ENCODE peak calls at places on chromosome X, in six cellular contexts. X is body of pancreas; B is RWPE1; Y is psoas muscle; N is CD8-positive, alpha-beta T cell; P is lower leg skin. H is an unnamed sample.

GRCh38 chrX:100407147-100407783 is 2.8 kb downstream of the PCDH19 start:
- DNase-seq in X (no peak), B (no peak), Y (no peak), N (no peak), P (no peak), H (no peak)

GRCh38 chrX:48815266-48815665 is 11.0 kb upstream of the ERAS start:
- DNase-seq in X (no peak), B (no peak), Y (no peak), N (no peak), P (no peak), H (no peak)

GRCh38 chrX:37986893-37987292 is 19.5 kb upstream of the SYTL5 start:
- DNase-seq in X (no peak), B (no peak), Y (no peak), N (no peak), P (no peak), H (peak)

GRCh38 chrX:131816551-131817136 is 206.5 kb upstream of the STK26 start:
- DNase-seq in X (peak), B (peak), Y (peak), N (peak), P (peak), H (peak)

GRCh38 chrX:153059191-153060094 is 3.2 kb downstream of the PNMA3 start:
- DNase-seq in X (no peak), B (no peak), Y (no peak), N (no peak), P (no peak), H (no peak)

GRCh38 chrX:153576961-153577360 is 22.0 kb downstream of the CCNQ start:
- DNase-seq in X (no peak), B (no peak), Y (no peak), N (no peak), P (no peak), H (no peak)

GRCh38 chrX:19904778-19905367 is 17.5 kb upstream of the SH3KBP1 start:
- DNase-seq in X (peak), B (peak), Y (no peak), N (peak), P (no peak), H (peak)

GRCh38 chrX:127762663-127763062 is 289.5 kb downstream of the ACTRT1 start:
- DNase-seq in X (no peak), B (no peak), Y (no peak), N (no peak), P (no peak), H (no peak)

GRCh38 chrX:130444641-130445336 is 43.0 kb downstream of the RBMX2 start:
- DNase-seq in X (no peak), B (no peak), Y (no peak), N (no peak), P (no peak), H (no peak)

GRCh38 chrX:68018248-68019203 is 414.8 kb downstream of the OPHN1 start:
- DNase-seq in X (peak), B (no peak), Y (no peak), N (no peak), P (no peak), H (peak)

GRCh38 chrX:87518504-87518903 is 902 bp downstream of the KLHL4 start:
- DNase-seq in X (no peak), B (no peak), Y (no peak), N (no peak), P (no peak), H (peak)

GRCh38 chrX:13808865-13809264 is 8.0 kb downstream of the GPM6B start:
- DNase-seq in X (no peak), B (no peak), Y (no peak), N (no peak), P (no peak), H (no peak)

GRCh38 chrX:80388206-80388605 is 32.0 kb upstream of the TENT5D start:
- DNase-seq in X (no peak), B (no peak), Y (no peak), N (no peak), P (no peak), H (peak)

GRCh38 chrX:24494544-24495113 is 29.5 kb downstream of the PDK3 start:
- DNase-seq in X (peak), B (peak), Y (no peak), N (no peak), P (peak), H (peak)

GRCh38 chrX:107673933-107674479 is 45.7 kb downstream of the PRPS1 start:
- DNase-seq in X (peak), B (no peak), Y (peak), N (peak), P (peak), H (peak)

GRCh38 chrX:8067754-8068469 is 103.2 kb downstream of the VCX2 start:
- DNase-seq in X (no peak), B (peak), Y (no peak), N (no peak), P (no peak), H (peak)

GRCh38 chrX:69031971-69032391 is 133.3 kb downstream of the PJA1 start:
- DNase-seq in X (no peak), B (peak), Y (no peak), N (no peak), P (no peak), H (no peak)

GRCh38 chrX:17527932-17528331 is 152.9 kb downstream of the NHS start:
- DNase-seq in X (no peak), B (no peak), Y (no peak), N (no peak), P (no peak), H (no peak)

GRCh38 chrX:30819080-30819479 is 70.0 kb downstream of the TAB3 start:
- DNase-seq in X (no peak), B (no peak), Y (no peak), N (no peak), P (no peak), H (no peak)

GRCh38 chrX:154486052-154486395 is 391 bp downstream of the UBL4A start:
- DNase-seq in X (peak), B (no peak), Y (peak), N (peak), P (no peak), H (peak)

GRCh38 chrX:43559643-43560042 is 96.5 kb upstream of the MAOA start:
- DNase-seq in X (peak), B (peak), Y (no peak), N (peak), P (peak), H (peak)

GRCh38 chrX:24763989-24764388 is 70.3 kb downstream of the POLA1 start:
- DNase-seq in X (no peak), B (no peak), Y (no peak), N (no peak), P (no peak), H (no peak)

GRCh38 chrX:119155416-119156035 is 27.9 kb upstream of the KIAA1210 start:
- DNase-seq in X (no peak), B (peak), Y (no peak), N (no peak), P (no peak), H (peak)

GRCh38 chrX:19334945-19335626 is 8.6 kb upstream of the PDHA1 start:
- DNase-seq in X (no peak), B (no peak), Y (no peak), N (no peak), P (no peak), H (peak)

GRCh38 chrX:106510713-106511411 is 100.9 kb upstream of the RADX start:
- DNase-seq in X (no peak), B (no peak), Y (no peak), N (no peak), P (no peak), H (no peak)

GRCh38 chrX:70476166-70476933 is 31.7 kb downstream of the DLG3 start:
- DNase-seq in X (no peak), B (no peak), Y (no peak), N (no peak), P (no peak), H (no peak)

GRCh38 chrX:153722704-153723350 is 1.4 kb downstream of the BCAP31 start:
- DNase-seq in X (peak), B (no peak), Y (no peak), N (no peak), P (no peak), H (peak)

GRCh38 chrX:106972896-106973295 is 27.1 kb downstream of the MORC4 start:
- DNase-seq in X (no peak), B (no peak), Y (no peak), N (no peak), P (no peak), H (no peak)

GRCh38 chrX:25219480-25219879 is 203.7 kb upstream of the ARX start:
- DNase-seq in X (no peak), B (no peak), Y (no peak), N (no peak), P (no peak), H (no peak)

GRCh38 chrX:65073233-65073632 is 97.0 kb upstream of the ZC4H2 start:
- DNase-seq in X (no peak), B (no peak), Y (no peak), N (no peak), P (no peak), H (no peak)

GRCh38 chrX:53704294-53704693 is 17.8 kb upstream of the HUWE1 start:
- DNase-seq in X (no peak), B (no peak), Y (no peak), N (no peak), P (no peak), H (no peak)

GRCh38 chrX:119984652-119985051 is 41.1 kb upstream of the NKAP start:
- DNase-seq in X (peak), B (no peak), Y (no peak), N (no peak), P (no peak), H (no peak)

GRCh38 chrX:11766487-11766886 is 8.4 kb downstream of the MSL3 start:
- DNase-seq in X (no peak), B (no peak), Y (no peak), N (peak), P (no peak), H (no peak)

GRCh38 chrX:111411591-111412371 is at the start of gene DCX:
- DNase-seq in X (no peak), B (no peak), Y (no peak), N (no peak), P (no peak), H (no peak)

GRCh38 chrX:67523932-67524331 is 19.9 kb upstream of the AR start:
- DNase-seq in X (no peak), B (no peak), Y (no peak), N (no peak), P (no peak), H (peak)

GRCh38 chrX:39716401-39716800 is 381.4 kb downstream of the BCOR start:
- DNase-seq in X (no peak), B (no peak), Y (no peak), N (no peak), P (no peak), H (no peak)

GRCh38 chrX:152861826-152862225 is 31.0 kb downstream of the NSDHL start:
- DNase-seq in X (no peak), B (no peak), Y (no peak), N (no peak), P (no peak), H (no peak)

GRCh38 chrX:115147220-115147619 is 42.0 kb upstream of the RBMXL3 start:
- DNase-seq in X (no peak), B (peak), Y (no peak), N (no peak), P (no peak), H (peak)
- TF ChIP-seq CTCF in X (peak), B (peak), Y (peak), N (no peak), P (no peak), H (peak)

DNA sequence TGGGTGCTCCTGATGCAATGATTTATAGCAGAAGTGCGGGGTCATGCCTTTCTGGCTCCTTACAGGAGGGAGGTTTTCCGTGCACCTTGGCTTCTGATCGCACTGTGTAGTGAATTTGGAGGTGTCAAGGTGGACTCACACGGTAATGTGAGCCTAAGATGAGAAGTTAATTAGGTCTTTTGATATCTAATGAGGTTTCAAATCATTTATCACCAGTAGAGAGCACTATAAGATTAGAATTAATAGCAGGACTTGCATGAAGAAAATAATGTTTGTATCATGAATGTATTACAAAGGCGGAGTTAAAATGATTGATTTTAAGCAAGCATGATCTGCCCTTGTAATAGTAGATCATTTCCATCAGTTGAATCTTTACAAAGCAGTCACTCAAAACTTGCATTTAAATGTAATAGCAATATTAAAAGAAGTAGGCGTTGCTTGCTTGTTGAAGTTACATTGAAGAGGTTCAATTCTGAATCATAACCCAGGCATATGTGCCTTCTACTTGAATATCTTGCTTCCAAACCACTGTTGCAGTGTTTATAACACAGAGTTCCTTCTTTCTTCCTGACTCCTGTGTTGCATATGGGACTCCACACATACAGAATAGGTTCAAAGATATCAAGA is 152.1 kb downstream of the FMR1NB start:
- DNase-seq in X (no peak), B (no peak), Y (no peak), N (no peak), P (no peak), H (peak)
- TF ChIP-seq CTCF in X (no peak), B (no peak), Y (no peak), N (peak), P (no peak), H (no peak)

GRCh38 chrX:74492720-74493201 is 71.5 kb downstream of the SLC16A2 start:
- DNase-seq in X (no peak), B (no peak), Y (no peak), N (peak), P (no peak), H (peak)
- TF ChIP-seq CTCF in X (no peak), B (no peak), Y (peak), N (no peak), P (no peak), H (no peak)

DNA sequence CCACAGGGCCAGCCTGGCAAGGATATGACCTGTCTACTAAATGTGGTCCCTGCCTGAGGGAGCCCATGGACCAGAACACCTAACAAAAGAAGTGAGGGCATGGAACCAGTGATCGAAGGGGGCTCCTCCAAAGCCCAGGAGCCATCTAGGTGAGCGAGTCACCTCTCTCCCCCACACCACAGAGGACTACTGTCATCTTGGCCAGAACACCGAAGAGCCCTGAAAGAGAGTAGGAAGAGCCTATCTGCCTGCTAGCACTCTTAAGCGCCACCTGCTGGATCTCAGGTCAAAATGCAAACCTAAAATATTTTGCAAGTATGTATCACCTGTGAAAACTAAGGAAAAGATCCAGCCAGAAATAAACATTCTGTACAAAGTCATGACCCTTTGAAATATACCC is 137.9 kb upstream of the ZXDB start:
- DNase-seq in X (peak), B (no peak), Y (no peak), N (no peak), P (no peak), H (peak)
- TF ChIP-seq CTCF in X (no peak), B (no peak), Y (peak), N (no peak), P (no peak), H (peak)

GRCh38 chrX:54824722-54825121 is 17.2 kb downstream of the MAGED2 start:
- DNase-seq in X (no peak), B (no peak), Y (no peak), N (no peak), P (no peak), H (no peak)

GRCh38 chrX:54825716-54826428 is 18.3 kb downstream of the MAGED2 start:
- DNase-seq in X (no peak), B (no peak), Y (no peak), N (no peak), P (no peak), H (no peak)

GRCh38 chrX:54826598-54826997 is 19.1 kb downstream of the MAGED2 start:
- DNase-seq in X (no peak), B (no peak), Y (no peak), N (no peak), P (no peak), H (no peak)

GRCh38 chrX:54821310-54821709 is 13.8 kb downstream of the MAGED2 start:
- DNase-seq in X (no peak), B (no peak), Y (no peak), N (no peak), P (no peak), H (no peak)

GRCh38 chrX:54824195-54824594 is 16.6 kb downstream of the MAGED2 start:
- DNase-seq in X (no peak), B (no peak), Y (no peak), N (no peak), P (no peak), H (no peak)
- TF ChIP-seq CTCF in X (no peak), B (no peak), Y (no peak), N (no peak), P (no peak), H (no peak)

GRCh38 chrX:72294497-72294896 is 11.2 kb downstream of the CITED1 start:
- DNase-seq in X (no peak), B (no peak), Y (no peak), N (no peak), P (no peak), H (no peak)
- TF ChIP-seq CTCF in X (no peak), B (no peak), Y (no peak), N (no peak), P (no peak), H (no peak)

DNA sequence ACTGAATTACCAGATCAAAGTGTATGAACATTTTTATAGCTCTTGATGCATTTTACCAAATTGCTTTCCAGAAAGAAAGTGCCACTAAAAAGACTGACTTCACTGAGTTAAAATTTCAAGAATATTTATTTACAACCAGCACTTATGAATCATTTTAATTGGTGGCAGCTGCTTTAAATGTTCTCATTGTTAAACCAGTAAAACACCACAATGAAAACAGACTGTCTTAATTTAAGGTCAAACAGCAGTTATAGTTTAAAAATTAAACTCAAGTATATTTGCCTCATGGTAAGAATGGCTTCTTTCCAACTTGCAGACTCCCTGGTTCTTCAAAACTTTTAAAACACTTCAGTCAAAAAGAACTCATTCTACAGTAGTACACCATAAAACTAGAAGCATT is 36.9 kb downstream of the AMMECR1 start:
- DNase-seq in X (no peak), B (no peak), Y (no peak), N (no peak), P (no peak), H (no peak)
- TF ChIP-seq CTCF in X (no peak), B (no peak), Y (no peak), N (no peak), P (no peak), H (no peak)

GRCh38 chrX:73289039-73289438 is 74.4 kb upstream of the NAP1L2 start:
- DNase-seq in X (no peak), B (no peak), Y (no peak), N (no peak), P (no peak), H (peak)
- TF ChIP-seq CTCF in X (no peak), B (no peak), Y (no peak), N (no peak), P (no peak), H (no peak)